ENCODE peak calls at places on chromosome 17, in five cellular contexts. H, A, P, X and T are unnamed samples. For H3K4me1, the result is how much of the 10 kb centered on the place peaks cover.

GRCh38 chr17:73390851-73391250 is 79.0 kb upstream of the CDC42EP4 start:
- DNase-seq in H (no peak), A (peak), P (no peak), X (no peak), T (no peak)

GRCh38 chr17:11889266-11889665 is 108.0 kb downstream of the ZNF18 start:
- DNase-seq in H (no peak), A (no peak), P (no peak), X (no peak), T (no peak)

GRCh38 chr17:36777118-36777517 is 160.2 kb upstream of the LHX1 start:
- DNase-seq in H (peak), A (no peak), P (no peak), X (no peak), T (peak)

GRCh38 chr17:15263206-15263579 is 1.9 kb downstream of the PMP22 start:
- DNase-seq in H (peak), A (peak), P (no peak), X (peak), T (peak)

GRCh38 chr17:28810437-28810836 is 32.2 kb downstream of the FAM222B start:
- DNase-seq in H (no peak), A (no peak), P (no peak), X (no peak), T (no peak)

GRCh38 chr17:75010683-75011406 is 1.6 kb upstream of the MRPL58 start:
- DNase-seq in H (peak), A (no peak), P (no peak), X (peak), T (no peak)

GRCh38 chr17:74008196-74008595 is 195.3 kb upstream of the RPL38 start:
- DNase-seq in H (peak), A (no peak), P (no peak), X (no peak), T (no peak)

GRCh38 chr17:43900858-43901754 is 6.2 kb downstream of the MPP2 start:
- DNase-seq in H (no peak), A (no peak), P (no peak), X (no peak), T (no peak)

GRCh38 chr17:5513610-5514009 is 27.2 kb downstream of the MIS12 start:
- DNase-seq in H (no peak), A (no peak), P (no peak), X (no peak), T (no peak)

GRCh38 chr17:17496189-17497064 is at the start of gene RASD1:
- DNase-seq in H (peak), A (peak), P (peak), X (peak), T (peak)

GRCh38 chr17:909642-910323 is 69.8 kb downstream of the NXN start:
- DNase-seq in H (peak), A (no peak), P (no peak), X (no peak), T (no peak)

GRCh38 chr17:27956601-27957445 is 63.7 kb upstream of the LYRM9 start:
- DNase-seq in H (peak), A (no peak), P (no peak), X (no peak), T (peak)

GRCh38 chr17:57940653-57941329 is 14.4 kb downstream of the CUEDC1 start:
- DNase-seq in H (no peak), A (no peak), P (no peak), X (no peak), T (no peak)

GRCh38 chr17:77765292-77765691 is 193.2 kb upstream of the TNRC6C start:
- DNase-seq in H (no peak), A (no peak), P (no peak), X (no peak), T (no peak)

GRCh38 chr17:14316131-14316854 is 15.4 kb downstream of the HS3ST3B1 start:
- DNase-seq in H (peak), A (no peak), P (no peak), X (no peak), T (no peak)

GRCh38 chr17:37475713-37476420 is 13.8 kb upstream of the DUSP14 start:
- DNase-seq in H (no peak), A (no peak), P (no peak), X (no peak), T (no peak)

GRCh38 chr17:41957058-41957868 is 9.3 kb upstream of the CNP start:
- DNase-seq in H (peak), A (peak), P (no peak), X (no peak), T (peak)

GRCh38 chr17:81553616-81554181 is 1.5 kb upstream of the FAAP100 start:
- DNase-seq in H (peak), A (peak), P (no peak), X (no peak), T (no peak)

GRCh38 chr17:39270923-39271322 is 45.2 kb upstream of the STAC2 start:
- DNase-seq in H (peak), A (no peak), P (peak), X (no peak), T (peak)

GRCh38 chr17:10879110-10879509 is 41.2 kb upstream of the PIRT start:
- DNase-seq in H (peak), A (peak), P (no peak), X (peak), T (no peak)

GRCh38 chr17:76188213-76189060 is 47.4 kb upstream of the FOXJ1 start:
- DNase-seq in H (no peak), A (no peak), P (peak), X (no peak), T (no peak)

GRCh38 chr17:42891539-42892152 is 9.0 kb upstream of the G6PC1 start:
- DNase-seq in H (no peak), A (peak), P (no peak), X (peak), T (peak)

GRCh38 chr17:51263001-51263400 is 2.7 kb downstream of the UTP18 start:
- DNase-seq in H (peak), A (no peak), P (no peak), X (no peak), T (peak)
- H3K4me3 ChIP-seq in H (no peak), A (no peak), P (no peak), X (no peak), T (no peak)

GRCh38 chr17:46154151-46154816 is 38.9 kb downstream of the KANSL1 start:
- DNase-seq in H (no peak), A (no peak), P (no peak), X (no peak), T (peak)
- H3K4me1 ChIP-seq in H (half or more), A (under half), P (under half), X (half or more), T (half or more)

GRCh38 chr17:1977583-1978395 is 47.3 kb downstream of the RTN4RL1 start:
- DNase-seq in H (no peak), A (peak), P (no peak), X (no peak), T (no peak)

GRCh38 chr17:1976000-1976682 is 49.0 kb downstream of the RTN4RL1 start:
- DNase-seq in H (no peak), A (no peak), P (no peak), X (no peak), T (no peak)

GRCh38 chr17:1978396-1978962 is 46.7 kb downstream of the RTN4RL1 start:
- DNase-seq in H (no peak), A (peak), P (no peak), X (no peak), T (no peak)

GRCh38 chr17:1975573-1975972 is 49.6 kb downstream of the RTN4RL1 start:
- DNase-seq in H (no peak), A (no peak), P (no peak), X (no peak), T (no peak)

DNA sequence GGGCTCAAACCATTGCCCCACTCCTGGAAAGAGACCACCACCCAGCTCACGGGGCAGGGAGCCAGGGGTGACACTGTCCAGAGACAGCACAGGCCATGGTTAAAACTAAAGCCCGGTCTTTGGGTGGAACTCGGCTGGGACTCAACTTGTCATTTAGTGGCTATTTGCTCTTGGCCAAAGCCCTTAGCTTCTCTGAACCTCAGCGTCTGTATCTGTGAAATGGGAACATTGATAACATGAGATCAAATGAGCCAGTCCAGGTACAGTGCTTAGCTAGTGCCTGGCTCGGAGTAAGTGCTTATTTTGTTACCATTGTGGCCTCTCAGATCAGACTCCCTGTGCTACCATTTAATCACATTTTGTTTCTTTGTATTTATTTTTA is 48.5 kb downstream of the RTN4RL1 start:
- DNase-seq in H (no peak), A (peak), P (no peak), X (no peak), T (no peak)
- H3K4me3 ChIP-seq in H (no peak), A (no peak), P (no peak), X (no peak), T (no peak)

GRCh38 chr17:65535777-65536572 is 25.5 kb downstream of the AXIN2 start:
- DNase-seq in H (no peak), A (no peak), P (no peak), X (no peak), T (peak)
- H3K4me1 ChIP-seq in H (under half), A (under half), P (under half), X (under half), T (under half)

GRCh38 chr17:44968225-44969143 is at the start of gene C1QL1:
- DNase-seq in H (peak), A (peak), P (peak), X (peak), T (peak)

GRCh38 chr17:44967026-44967906 is 837 bp downstream of the C1QL1 start:
- DNase-seq in H (no peak), A (peak), P (no peak), X (no peak), T (no peak)

GRCh38 chr17:44965491-44966234 is 2.4 kb downstream of the C1QL1 start:
- DNase-seq in H (no peak), A (no peak), P (no peak), X (no peak), T (no peak)

GRCh38 chr17:44967907-44968224 is 237 bp downstream of the C1QL1 start:
- DNase-seq in H (no peak), A (no peak), P (no peak), X (no peak), T (no peak)

GRCh38 chr17:44966348-44967025 is 1.6 kb downstream of the C1QL1 start:
- DNase-seq in H (no peak), A (no peak), P (no peak), X (no peak), T (no peak)
- H3K4me3 ChIP-seq in H (no peak), A (no peak), P (no peak), X (peak), T (no peak)